ENCODE peak calls at places on chromosomes 11 and 22, in six cellular contexts. K is nephron progenitor cell; O is heart left ventricle; T is WTC11; V is CD4-positive, alpha-beta T cell; Y is left ventricle myocardium inferior. L is an unnamed sample.

GRCh38 chr11:128796275-128796674 is 70.8 kb downstream of the KCNJ1 start:
- DNase-seq in K (no peak), O (no peak), T (no peak), V (no peak), Y (no peak), L (no peak)

GRCh38 chr22:32204211-32204855 is 540 bp downstream of the RFPL2 start:
- DNase-seq in K (peak), O (no peak), T (peak), V (no peak), Y (no peak), L (no peak)

GRCh38 chr22:19864538-19865106 is 9.9 kb upstream of the GNB1L start:
- DNase-seq in K (no peak), O (no peak), T (no peak), V (no peak), Y (no peak), L (no peak)

GRCh38 chr11:115324569-115325432 is 179.4 kb downstream of the CADM1 start:
- DNase-seq in K (peak), O (peak), T (peak), V (no peak), Y (no peak), L (peak)

GRCh38 chr11:12587333-12587997 is 86.8 kb upstream of the TEAD1 start:
- DNase-seq in K (peak), O (no peak), T (no peak), V (no peak), Y (no peak), L (no peak)

GRCh38 chr22:24043957-24044356 is 32.9 kb downstream of the CABIN1 start:
- DNase-seq in K (no peak), O (no peak), T (no peak), V (no peak), Y (no peak), L (no peak)

GRCh38 chr11:74123008-74123448 is 47.8 kb downstream of the C2CD3 start:
- DNase-seq in K (no peak), O (no peak), T (no peak), V (no peak), Y (no peak), L (no peak)

GRCh38 chr11:33475999-33476398 is 218.8 kb downstream of the HIPK3 start:
- DNase-seq in K (no peak), O (no peak), T (no peak), V (no peak), Y (no peak), L (peak)

GRCh38 chr11:86066606-86067229 is 2.2 kb downstream of the PICALM start:
- DNase-seq in K (no peak), O (no peak), T (no peak), V (no peak), Y (no peak), L (no peak)
- TF ChIP-seq CTCF in K (no peak), O (no peak), T (no peak), V (no peak), Y (no peak), L (no peak)

GRCh38 chr11:270451-271208 is 7.6 kb upstream of the NLRP6 start:
- DNase-seq in K (no peak), O (no peak), T (no peak), V (peak), Y (no peak), L (no peak)

GRCh38 chr11:271316-271715 is 6.9 kb upstream of the NLRP6 start:
- DNase-seq in K (no peak), O (no peak), T (no peak), V (peak), Y (no peak), L (no peak)

GRCh38 chr11:266676-267439 is 11.3 kb upstream of the NLRP6 start:
- DNase-seq in K (no peak), O (no peak), T (no peak), V (no peak), Y (no peak), L (no peak)

GRCh38 chr11:267491-267994 is 10.7 kb upstream of the NLRP6 start:
- DNase-seq in K (no peak), O (peak), T (no peak), V (peak), Y (peak), L (no peak)

DNA sequence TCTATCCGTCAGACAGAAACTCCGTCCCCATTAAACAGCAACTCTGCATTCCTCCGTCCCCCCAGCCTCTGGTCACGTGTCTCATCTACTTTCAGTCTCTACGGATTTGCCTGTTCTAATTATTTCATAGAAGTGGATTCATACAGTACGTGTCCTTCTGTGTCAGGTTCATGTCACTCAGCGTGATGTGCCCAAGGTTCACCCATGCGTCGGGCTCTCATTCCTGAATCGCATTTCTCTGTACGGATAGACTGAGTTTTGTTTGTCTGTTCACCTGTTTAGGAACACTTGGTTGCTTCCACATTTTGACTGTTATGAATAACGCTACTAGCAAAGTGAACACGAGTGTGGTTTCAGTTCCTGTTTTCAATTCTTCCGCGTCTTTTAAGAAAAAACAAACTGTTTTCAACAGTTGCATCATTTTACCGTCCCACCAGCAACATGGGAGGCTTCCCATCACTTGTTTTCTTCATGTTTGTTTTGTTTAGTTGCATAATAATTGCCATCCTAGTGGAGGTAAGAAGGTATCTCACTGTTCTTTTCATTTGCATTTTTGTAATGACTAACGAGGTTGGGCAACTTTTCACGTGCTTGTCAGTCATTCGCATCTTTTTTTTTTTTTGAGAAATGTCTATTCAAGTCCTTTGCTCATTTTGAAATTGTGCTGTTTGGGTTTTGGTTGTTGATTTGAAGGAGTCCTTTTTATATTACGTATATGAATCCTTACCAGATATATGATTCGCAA is 8.9 kb upstream of the NLRP6 start:
- DNase-seq in K (no peak), O (no peak), T (no peak), V (peak), Y (no peak), L (no peak)
- TF ChIP-seq CTCF in K (no peak), O (no peak), T (no peak), V (no peak), Y (no peak), L (no peak)

GRCh38 chr11:120632579-120632978 is 121.0 kb downstream of the GRIK4 start:
- DNase-seq in K (no peak), O (no peak), T (no peak), V (no peak), Y (no peak), L (no peak)
- TF ChIP-seq CTCF in K (no peak), O (no peak), T (peak), V (no peak), Y (no peak), L (peak)

GRCh38 chr22:38872831-38873248 is 824 bp upstream of the CBX6 start:
- DNase-seq in K (peak), O (peak), T (peak), V (peak), Y (peak), L (peak)
- TF ChIP-seq CTCF in K (no peak), O (no peak), T (no peak), V (no peak), Y (no peak), L (no peak)

GRCh38 chr22:17205432-17205831 is 13.8 kb downstream of the ADA2 start:
- DNase-seq in K (no peak), O (no peak), T (no peak), V (no peak), Y (no peak), L (no peak)
- TF ChIP-seq CTCF in K (no peak), O (no peak), T (no peak), V (no peak), Y (no peak), L (peak)